ENCODE peak calls at places on chromosome 20, in ten cellular contexts. Q is pancreas; O is GM19239; A is neural progenitor cell; T is HL-60; F is H9; Z is activated T-cell treated with anti-CD3 and anti-CD28 coated beads, Interleukin-2, amount 50 U/mL, for 72 hours; B is NCI-H2171; V is NCI-H1436 treated with DMSO at 0.1 percent for 48 hours; N is GDM1. W is an unnamed sample.
A peak's percentile ranks its signal among the peaks of the same experiment; 100 is the strongest.

GRCh38 chr20:34075647-34076046 is 36.4 kb downstream of the EIF2S2 start:
- DNase-seq in B (no peak), N (no peak), F (peak; percentile 49), Q (no peak), A (no peak), V (no peak), O (no peak), Z (no peak), T (no peak), W (no peak)

GRCh38 chr20:15065794-15066193 is 728.4 kb upstream of the FLRT3 start:
- DNase-seq in F (no peak), V (no peak), T (no peak), B (no peak), Z (no peak), N (no peak), A (no peak), Q (no peak), O (no peak), W (no peak)

GRCh38 chr20:19932170-19932667 is 84.9 kb upstream of the NAA20 start:
- DNase-seq in T (no peak), Q (no peak), N (no peak), F (no peak), B (no peak), V (no peak), A (no peak), O (no peak), Z (no peak), W (no peak)

GRCh38 chr20:47970282-47970903 is 185.1 kb upstream of the SULF2 start:
- DNase-seq in N (no peak), Q (no peak), T (peak; percentile 43), V (no peak), O (no peak), F (no peak), A (no peak), B (no peak), Z (no peak), W (no peak)

GRCh38 chr20:32206383-32207210 is 946 bp downstream of the PLAGL2 start:
- DNase-seq in Q (no peak), F (no peak), A (peak; percentile 13), V (no peak), N (no peak), B (no peak), O (no peak), T (no peak), Z (no peak), W (no peak)

GRCh38 chr20:58622671-58623578 is 28.2 kb upstream of the STX16 start:
- DNase-seq in Q (no peak), O (no peak), V (no peak), B (no peak), Z (no peak), N (no peak), F (no peak), T (no peak), A (no peak), W (no peak)

GRCh38 chr20:62831361-62831788 is 14.5 kb downstream of the COL9A3 start:
- DNase-seq in A (no peak), Z (no peak), F (no peak), V (no peak), T (no peak), N (no peak), O (no peak), Q (peak; percentile 90), B (no peak), W (no peak)

GRCh38 chr20:1945134-1945618 is 48.7 kb downstream of the PDYN start:
- DNase-seq in O (no peak), N (no peak), Z (no peak), F (no peak), T (peak; percentile 95), V (no peak), Q (peak; percentile 87), A (no peak), B (no peak), W (no peak)

GRCh38 chr20:32934580-32934979 is 69.7 kb downstream of the SUN5 start:
- DNase-seq in A (no peak), Z (no peak), O (no peak), T (no peak), Q (no peak), N (no peak), B (no peak), F (no peak), V (no peak), W (no peak)

GRCh38 chr20:34977365-34978091 is 21.9 kb downstream of the MYH7B start:
- DNase-seq in V (no peak), Z (no peak), Q (no peak), T (no peak), O (no peak), F (no peak), A (no peak), N (no peak), B (no peak), W (no peak)

GRCh38 chr20:25496165-25496967 is 88.9 kb downstream of the GINS1 start:
- DNase-seq in T (no peak), A (no peak), B (no peak), Z (no peak), N (no peak), O (no peak), Q (peak; percentile 36), F (no peak), V (no peak), W (no peak)

GRCh38 chr20:23021941-23022340 is 13.2 kb upstream of the SSTR4 start:
- DNase-seq in V (no peak), Z (no peak), N (no peak), Q (no peak), T (peak; percentile 32), O (no peak), F (no peak), B (no peak), A (no peak), W (no peak)

GRCh38 chr20:34112600-34113061 is 588 bp upstream of the EIF2S2 start:
- DNase-seq in T (no peak), F (peak; percentile 36), Q (no peak), N (no peak), O (peak; percentile 24), B (peak; percentile 80), Z (peak; percentile 25), V (no peak), A (peak; percentile 55), W (no peak)

GRCh38 chr20:62507323-62507722 is 31.5 kb upstream of the GATA5 start:
- DNase-seq in F (no peak), N (no peak), T (no peak), O (no peak), Q (no peak), A (no peak), V (no peak), B (no peak), Z (no peak), W (no peak)

GRCh38 chr20:10064611-10065010 is 29.8 kb downstream of the ANKEF1 start:
- DNase-seq in Z (no peak), B (no peak), Q (no peak), T (no peak), F (no peak), O (no peak), V (no peak), N (no peak), A (no peak), W (no peak)

GRCh38 chr20:33568378-33569289 is 78.7 kb downstream of the CBFA2T2 start:
- DNase-seq in Z (no peak), Q (no peak), F (peak; percentile 97), B (peak; percentile 99), O (no peak), N (no peak), T (no peak), V (peak; percentile 86), A (peak; percentile 93), W (peak; percentile 97)

GRCh38 chr20:63700199-63701050 is 4.0 kb downstream of the TNFRSF6B start:
- DNase-seq in F (no peak), T (no peak), O (no peak), Z (no peak), Q (peak; percentile 71), B (no peak), N (no peak), A (no peak), V (no peak), W (no peak)

GRCh38 chr20:62493253-62493885 is 17.6 kb upstream of the GATA5 start:
- DNase-seq in F (no peak), A (no peak), B (no peak), Z (no peak), N (no peak), O (no peak), T (no peak), V (no peak), Q (no peak), W (no peak)

GRCh38 chr20:34797012-34797720 is 28.3 kb downstream of the NCOA6 start:
- DNase-seq in B (no peak), A (no peak), O (no peak), V (no peak), T (no peak), Z (no peak), F (no peak), Q (no peak), N (no peak), W (no peak)

GRCh38 chr20:50592282-50593004 is 82.3 kb downstream of the PTPN1 start:
- DNase-seq in V (no peak), N (no peak), B (no peak), T (no peak), A (no peak), O (no peak), Z (no peak), Q (no peak), F (no peak), W (no peak)

GRCh38 chr20:63750807-63751470 is 11.4 kb downstream of the SLC2A4RG start:
- DNase-seq in N (no peak), A (no peak), B (no peak), O (no peak), T (no peak), V (no peak), Z (peak; percentile 60), Q (peak; percentile 23), F (peak; percentile 55), W (no peak)

GRCh38 chr20:35311409-35311808 is 19.2 kb upstream of the FAM83C start:
- DNase-seq in B (no peak), A (no peak), Z (peak; percentile 91), N (no peak), O (no peak), F (peak; percentile 49), T (no peak), Q (no peak), V (no peak), W (no peak)

GRCh38 chr20:62602550-62602949 is 39.8 kb upstream of the SLCO4A1 start:
- DNase-seq in V (no peak), F (no peak), T (peak; percentile 99), A (no peak), Z (peak; percentile 38), N (no peak), Q (no peak), O (no peak), B (no peak), W (no peak)

GRCh38 chr20:6071162-6071695 is 17.4 kb upstream of the LRRN4 start:
- DNase-seq in Z (no peak), T (no peak), A (no peak), N (no peak), F (no peak), B (no peak), O (no peak), Q (no peak), V (no peak), W (no peak)

GRCh38 chr20:34743039-34743438 is 38.9 kb downstream of the TP53INP2 start:
- DNase-seq in O (no peak), F (no peak), Q (no peak), A (no peak), N (no peak), B (no peak), Z (no peak), V (no peak), T (no peak), W (no peak)

GRCh38 chr20:3071610-3072529 is at the start of gene OXT:
- DNase-seq in T (no peak), F (peak; percentile 77), A (peak; percentile 58), O (no peak), N (no peak), V (no peak), Z (peak; percentile 69), B (no peak), Q (no peak), W (no peak)

GRCh38 chr20:41178904-41179432 is 41.6 kb downstream of the PLCG1 start:
- DNase-seq in V (no peak), O (no peak), Z (no peak), N (no peak), F (peak; percentile 24), B (no peak), T (no peak), A (peak; percentile 23), Q (no peak), W (no peak)

GRCh38 chr20:33199026-33199425 is 18.1 kb upstream of the BPIFA3 start:
- DNase-seq in Z (no peak), A (no peak), T (no peak), V (no peak), N (no peak), F (no peak), B (no peak), Q (no peak), O (no peak), W (no peak)